ENCODE peak calls at places on chromosome 1, in six cellular contexts. One of them, this sample, is unnamed.

GRCh38 chr1:55310517-55310927 is 95.4 kb upstream of the USP24 start:
- DNase-seq in breast epithelium: no peak
- DNase-seq in CD4-positive, alpha-beta memory T cell: no peak
- DNase-seq in upper lobe of left lung: no peak
- DNase-seq in IMR-90: peak; percentile 100
- DNase-seq in fibroblast of lung: peak; percentile 98
- DNase-seq in this sample: no peak

GRCh38 chr1:19449454-19450228 is 35.7 kb downstream of the CAPZB start:
- DNase-seq in upper lobe of left lung: no peak
- DNase-seq in breast epithelium: no peak
- DNase-seq in CD4-positive, alpha-beta memory T cell: no peak
- DNase-seq in fibroblast of lung: no peak
- DNase-seq in IMR-90: no peak
- DNase-seq in this sample: no peak

GRCh38 chr1:202135221-202135721 is 9.3 kb downstream of the ARL8A start:
- DNase-seq in upper lobe of left lung: peak; percentile 63
- DNase-seq in IMR-90: peak; percentile 54
- DNase-seq in fibroblast of lung: peak; percentile 63
- DNase-seq in breast epithelium: peak; percentile 66
- DNase-seq in CD4-positive, alpha-beta memory T cell: peak; percentile 58
- DNase-seq in this sample: no peak

GRCh38 chr1:228695015-228695955 is 40.0 kb upstream of the RHOU start:
- DNase-seq in IMR-90: no peak
- DNase-seq in fibroblast of lung: no peak
- DNase-seq in upper lobe of left lung: no peak
- DNase-seq in CD4-positive, alpha-beta memory T cell: peak; percentile 4
- DNase-seq in breast epithelium: no peak
- DNase-seq in this sample: no peak

GRCh38 chr1:65207317-65207716 is 59.3 kb downstream of the AK4 start:
- DNase-seq in upper lobe of left lung: no peak
- DNase-seq in IMR-90: peak; percentile 17
- DNase-seq in breast epithelium: no peak
- DNase-seq in CD4-positive, alpha-beta memory T cell: no peak
- DNase-seq in fibroblast of lung: peak; percentile 9
- DNase-seq in this sample: no peak

GRCh38 chr1:175494950-175495349 is 248.4 kb downstream of the TNR start:
- DNase-seq in upper lobe of left lung: no peak
- DNase-seq in IMR-90: no peak
- DNase-seq in CD4-positive, alpha-beta memory T cell: no peak
- DNase-seq in fibroblast of lung: no peak
- DNase-seq in breast epithelium: no peak
- DNase-seq in this sample: no peak

GRCh38 chr1:212514056-212514614 is 81.4 kb downstream of the NENF start:
- DNase-seq in CD4-positive, alpha-beta memory T cell: no peak
- DNase-seq in breast epithelium: no peak
- DNase-seq in IMR-90: peak; percentile 65
- DNase-seq in fibroblast of lung: peak; percentile 29
- DNase-seq in upper lobe of left lung: peak; percentile 39
- DNase-seq in this sample: no peak

GRCh38 chr1:9300623-9301022 is 7.9 kb downstream of the SPSB1 start:
- DNase-seq in breast epithelium: no peak
- DNase-seq in IMR-90: no peak
- DNase-seq in CD4-positive, alpha-beta memory T cell: no peak
- DNase-seq in fibroblast of lung: no peak
- DNase-seq in upper lobe of left lung: no peak
- DNase-seq in this sample: no peak

GRCh38 chr1:201267481-201268229 is 15.7 kb upstream of the PKP1 start:
- DNase-seq in breast epithelium: peak; percentile 14
- DNase-seq in IMR-90: peak; percentile 85
- DNase-seq in fibroblast of lung: peak; percentile 33
- DNase-seq in upper lobe of left lung: no peak
- DNase-seq in CD4-positive, alpha-beta memory T cell: no peak
- DNase-seq in this sample: no peak

GRCh38 chr1:204574856-204575145 is 58.6 kb downstream of the MDM4 start:
- DNase-seq in CD4-positive, alpha-beta memory T cell: no peak
- DNase-seq in fibroblast of lung: peak; percentile 23
- DNase-seq in upper lobe of left lung: no peak
- DNase-seq in IMR-90: peak; percentile 16
- DNase-seq in breast epithelium: no peak
- DNase-seq in this sample: no peak

GRCh38 chr1:44820945-44821715 is 12.8 kb downstream of the BTBD19 start:
- DNase-seq in CD4-positive, alpha-beta memory T cell: no peak
- DNase-seq in fibroblast of lung: no peak
- DNase-seq in upper lobe of left lung: no peak
- DNase-seq in breast epithelium: no peak
- DNase-seq in IMR-90: no peak
- DNase-seq in this sample: no peak

GRCh38 chr1:44819257-44819593 is 10.9 kb downstream of the BTBD19 start:
- DNase-seq in upper lobe of left lung: no peak
- DNase-seq in breast epithelium: no peak
- DNase-seq in IMR-90: no peak
- DNase-seq in fibroblast of lung: no peak
- DNase-seq in CD4-positive, alpha-beta memory T cell: no peak
- DNase-seq in this sample: no peak

GRCh38 chr1:44819594-44820327 is 11.4 kb downstream of the BTBD19 start:
- DNase-seq in breast epithelium: peak; percentile 79
- DNase-seq in IMR-90: peak; percentile 95
- DNase-seq in CD4-positive, alpha-beta memory T cell: peak; percentile 90
- DNase-seq in fibroblast of lung: peak; percentile 97
- DNase-seq in upper lobe of left lung: peak; percentile 83
- DNase-seq in this sample: peak; percentile 94

GRCh38 chr1:44822131-44822701 is 13.9 kb downstream of the BTBD19 start:
- DNase-seq in CD4-positive, alpha-beta memory T cell: no peak
- DNase-seq in breast epithelium: no peak
- DNase-seq in IMR-90: no peak
- DNase-seq in upper lobe of left lung: no peak
- DNase-seq in fibroblast of lung: no peak
- DNase-seq in this sample: no peak

DNA sequence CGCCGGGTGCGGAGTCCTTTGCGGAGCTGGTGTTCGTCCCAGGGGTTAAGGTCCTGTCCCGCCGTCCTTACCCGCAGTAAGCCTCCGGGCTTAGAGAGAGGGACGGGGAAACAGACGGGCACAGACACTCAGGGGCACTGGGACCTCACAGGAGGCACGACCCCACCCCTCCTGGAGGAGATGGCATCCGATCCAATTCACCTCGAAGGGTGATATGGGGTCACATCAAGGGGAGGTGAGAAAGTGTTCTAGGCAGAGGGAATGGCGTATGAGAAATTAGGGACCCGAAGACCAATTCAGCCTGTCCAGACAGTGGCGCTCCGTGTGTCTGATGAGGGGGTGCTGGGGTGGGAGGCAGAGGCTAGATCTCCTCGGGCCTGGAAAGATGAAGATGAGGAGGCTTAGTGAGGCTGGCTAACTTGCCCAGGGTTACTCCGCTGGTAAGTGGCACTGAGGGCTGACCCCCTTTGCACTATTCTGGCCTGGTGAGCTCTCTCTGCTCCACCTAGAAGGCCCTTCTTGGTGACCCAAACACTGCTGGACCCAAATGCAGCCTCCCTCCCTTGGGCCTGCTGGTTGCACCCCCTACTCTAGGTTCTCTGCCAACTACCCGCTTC is 12.1 kb downstream of the BTBD19 start:
- DNase-seq in fibroblast of lung: no peak
- DNase-seq in CD4-positive, alpha-beta memory T cell: no peak
- DNase-seq in upper lobe of left lung: no peak
- DNase-seq in breast epithelium: no peak
- DNase-seq in IMR-90: no peak
- DNase-seq in this sample: no peak
- H3K4me3 ChIP-seq in fibroblast of lung: peak overlapping the region; percentile 63
- H3K4me3 ChIP-seq in CD4-positive, alpha-beta memory T cell: peak overlapping the region; percentile 86
- H3K4me3 ChIP-seq in upper lobe of left lung: peak overlapping the region; percentile 54
- H3K4me3 ChIP-seq in breast epithelium: peak overlapping the region; percentile 87
- H3K4me3 ChIP-seq in IMR-90: peak overlapping the region; percentile 23
- H3K4me3 ChIP-seq in this sample: peak overlapping the region; percentile 54

DNA sequence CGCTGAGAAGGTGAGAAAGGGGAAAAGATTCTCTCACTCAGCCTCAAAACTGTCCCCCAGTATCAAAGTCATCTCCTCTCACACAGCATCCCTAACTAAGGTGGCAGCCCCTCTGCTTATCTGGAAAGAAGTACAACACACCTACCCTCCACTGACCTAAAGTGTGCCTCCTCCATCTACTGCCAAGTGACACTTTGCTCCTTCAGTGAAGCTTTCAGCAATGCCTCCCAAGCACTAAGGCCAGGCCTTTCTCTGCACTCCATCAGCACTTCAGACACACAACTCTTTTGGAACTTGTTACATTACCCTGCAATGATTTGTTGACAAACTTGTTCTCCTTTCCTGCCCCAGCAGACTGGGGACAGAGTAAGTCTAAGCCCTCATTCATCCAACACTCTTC is 1.4 kb downstream of the SH3BP5L start:
- DNase-seq in upper lobe of left lung: no peak
- DNase-seq in fibroblast of lung: no peak
- DNase-seq in CD4-positive, alpha-beta memory T cell: no peak
- DNase-seq in IMR-90: no peak
- DNase-seq in breast epithelium: no peak
- DNase-seq in this sample: no peak
- H3K4me3 ChIP-seq in upper lobe of left lung: peak overlapping the region; percentile 68
- H3K4me3 ChIP-seq in fibroblast of lung: peak overlapping the region; percentile 91
- H3K4me3 ChIP-seq in CD4-positive, alpha-beta memory T cell: no peak overlapping the region
- H3K4me3 ChIP-seq in IMR-90: no peak overlapping the region
- H3K4me3 ChIP-seq in breast epithelium: peak overlapping the region; percentile 96
- H3K4me3 ChIP-seq in this sample: no peak overlapping the region

GRCh38 chr1:192887426-192887825 is 78.6 kb downstream of the RGS2 start:
- DNase-seq in IMR-90: no peak
- DNase-seq in upper lobe of left lung: no peak
- DNase-seq in CD4-positive, alpha-beta memory T cell: no peak
- DNase-seq in fibroblast of lung: no peak
- DNase-seq in breast epithelium: no peak
- DNase-seq in this sample: no peak
- H3K4me3 ChIP-seq in IMR-90: no peak overlapping the region
- H3K4me3 ChIP-seq in upper lobe of left lung: no peak overlapping the region
- H3K4me3 ChIP-seq in CD4-positive, alpha-beta memory T cell: no peak overlapping the region
- H3K4me3 ChIP-seq in fibroblast of lung: no peak overlapping the region
- H3K4me3 ChIP-seq in breast epithelium: no peak overlapping the region
- H3K4me3 ChIP-seq in this sample: no peak overlapping the region

GRCh38 chr1:109135940-109136339 is 22.0 kb downstream of the ELAPOR1 start:
- DNase-seq in upper lobe of left lung: no peak
- DNase-seq in CD4-positive, alpha-beta memory T cell: no peak
- DNase-seq in IMR-90: no peak
- DNase-seq in breast epithelium: no peak
- DNase-seq in fibroblast of lung: no peak
- DNase-seq in this sample: no peak

GRCh38 chr1:109132980-109133379 is 19.1 kb downstream of the ELAPOR1 start:
- DNase-seq in upper lobe of left lung: no peak
- DNase-seq in CD4-positive, alpha-beta memory T cell: no peak
- DNase-seq in breast epithelium: no peak
- DNase-seq in IMR-90: no peak
- DNase-seq in fibroblast of lung: no peak
- DNase-seq in this sample: no peak

GRCh38 chr1:109134423-109134822 is 20.5 kb downstream of the ELAPOR1 start:
- DNase-seq in IMR-90: no peak
- DNase-seq in upper lobe of left lung: no peak
- DNase-seq in fibroblast of lung: no peak
- DNase-seq in CD4-positive, alpha-beta memory T cell: no peak
- DNase-seq in breast epithelium: no peak
- DNase-seq in this sample: no peak

GRCh38 chr1:109131800-109132199 is 17.9 kb downstream of the ELAPOR1 start:
- DNase-seq in CD4-positive, alpha-beta memory T cell: no peak
- DNase-seq in IMR-90: no peak
- DNase-seq in fibroblast of lung: no peak
- DNase-seq in upper lobe of left lung: no peak
- DNase-seq in breast epithelium: no peak
- DNase-seq in this sample: no peak

DNA sequence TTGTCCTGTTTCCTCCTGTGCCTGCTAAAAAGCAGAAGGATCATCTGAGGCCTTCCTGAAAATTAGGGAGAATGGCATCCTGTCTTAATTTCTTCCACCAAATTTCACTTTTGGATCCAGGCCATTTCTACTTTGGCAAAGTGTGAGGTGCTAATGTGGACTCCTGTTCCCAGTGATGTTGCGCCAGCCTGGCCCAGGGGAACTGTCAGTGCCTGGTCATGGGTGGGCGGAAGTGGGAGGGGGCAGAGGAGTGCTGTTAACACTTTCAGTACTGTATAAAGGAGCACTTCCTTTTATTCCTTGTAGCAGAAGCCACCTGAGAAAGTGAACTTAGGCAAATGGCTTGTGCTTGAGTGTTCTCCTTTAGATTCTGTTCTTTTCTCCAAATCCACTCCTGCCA is 19.9 kb downstream of the ELAPOR1 start:
- DNase-seq in CD4-positive, alpha-beta memory T cell: no peak
- DNase-seq in IMR-90: no peak
- DNase-seq in fibroblast of lung: no peak
- DNase-seq in breast epithelium: peak; percentile 58
- DNase-seq in upper lobe of left lung: peak; percentile 78
- DNase-seq in this sample: no peak
- H3K4me3 ChIP-seq in CD4-positive, alpha-beta memory T cell: no peak overlapping the region
- H3K4me3 ChIP-seq in IMR-90: no peak overlapping the region
- H3K4me3 ChIP-seq in fibroblast of lung: no peak overlapping the region
- H3K4me3 ChIP-seq in breast epithelium: no peak overlapping the region
- H3K4me3 ChIP-seq in upper lobe of left lung: no peak overlapping the region
- H3K4me3 ChIP-seq in this sample: no peak overlapping the region

DNA sequence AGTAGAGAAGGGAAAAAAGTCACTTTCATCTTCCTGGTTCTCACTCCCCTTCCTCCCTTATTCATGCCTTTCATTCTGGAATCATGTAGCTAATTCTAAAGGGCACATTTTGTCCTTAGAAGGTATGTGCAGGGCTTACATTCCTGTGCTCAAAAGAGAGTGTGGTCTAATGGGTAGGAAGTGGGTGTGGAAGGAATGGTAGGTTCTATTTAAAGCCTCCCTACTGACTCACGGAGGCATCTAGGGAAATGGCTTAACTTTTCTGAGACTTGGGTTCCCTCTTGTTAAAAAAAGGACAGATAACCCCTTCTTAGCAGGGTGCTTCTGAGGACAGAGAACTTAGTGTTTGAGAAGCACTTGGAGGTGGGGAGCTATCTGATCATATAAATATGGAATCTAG is 249.3 kb upstream of the DUSP10 start:
- DNase-seq in CD4-positive, alpha-beta memory T cell: no peak
- DNase-seq in IMR-90: peak; percentile 67
- DNase-seq in breast epithelium: no peak
- DNase-seq in upper lobe of left lung: no peak
- DNase-seq in fibroblast of lung: peak; percentile 45
- DNase-seq in this sample: no peak
- H3K4me3 ChIP-seq in CD4-positive, alpha-beta memory T cell: no peak overlapping the region
- H3K4me3 ChIP-seq in IMR-90: no peak overlapping the region
- H3K4me3 ChIP-seq in breast epithelium: no peak overlapping the region
- H3K4me3 ChIP-seq in upper lobe of left lung: no peak overlapping the region
- H3K4me3 ChIP-seq in fibroblast of lung: no peak overlapping the region
- H3K4me3 ChIP-seq in this sample: no peak overlapping the region

DNA sequence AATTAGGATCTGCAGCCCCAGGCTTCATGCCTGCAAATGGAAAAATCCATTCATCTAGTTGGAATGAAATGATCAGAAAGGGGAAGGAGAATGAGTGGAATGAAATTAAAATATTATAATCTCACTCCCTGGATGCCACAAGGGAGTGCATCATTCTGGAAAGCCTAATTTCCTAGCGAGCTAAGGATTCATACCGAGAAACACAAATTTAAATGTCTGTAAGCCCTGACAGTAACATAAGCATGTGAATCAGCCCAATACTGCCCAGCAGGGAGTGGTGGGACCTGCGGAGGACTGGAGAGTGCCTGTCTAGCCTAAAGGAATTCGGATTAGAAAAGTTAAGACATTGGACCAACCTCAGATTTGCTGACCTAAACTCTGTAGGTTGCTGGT is 38.3 kb upstream of the RCAN3 start:
- DNase-seq in upper lobe of left lung: no peak
- DNase-seq in breast epithelium: no peak
- DNase-seq in IMR-90: peak; percentile 37
- DNase-seq in fibroblast of lung: no peak
- DNase-seq in CD4-positive, alpha-beta memory T cell: no peak
- DNase-seq in this sample: no peak
- H3K4me3 ChIP-seq in upper lobe of left lung: no peak overlapping the region
- H3K4me3 ChIP-seq in breast epithelium: no peak overlapping the region
- H3K4me3 ChIP-seq in IMR-90: no peak overlapping the region
- H3K4me3 ChIP-seq in fibroblast of lung: no peak overlapping the region
- H3K4me3 ChIP-seq in CD4-positive, alpha-beta memory T cell: no peak overlapping the region
- H3K4me3 ChIP-seq in this sample: no peak overlapping the region

GRCh38 chr1:23528245-23528978 is 2.6 kb downstream of the E2F2 start:
- DNase-seq in upper lobe of left lung: peak; percentile 93
- DNase-seq in breast epithelium: peak; percentile 64
- DNase-seq in CD4-positive, alpha-beta memory T cell: peak; percentile 84
- DNase-seq in fibroblast of lung: peak; percentile 86
- DNase-seq in IMR-90: peak; percentile 46
- DNase-seq in this sample: peak; percentile 72
- H3K4me3 ChIP-seq in upper lobe of left lung: peak overlapping the region; percentile 10
- H3K4me3 ChIP-seq in breast epithelium: no peak overlapping the region
- H3K4me3 ChIP-seq in CD4-positive, alpha-beta memory T cell: peak overlapping the region; percentile 53
- H3K4me3 ChIP-seq in fibroblast of lung: peak overlapping the region; percentile 36
- H3K4me3 ChIP-seq in IMR-90: no peak overlapping the region
- H3K4me3 ChIP-seq in this sample: peak overlapping the region; percentile 83